ENCODE peak calls at places on chromosome 22, in eight cellular contexts. One of them, this sample, is unnamed.
A peak's percentile ranks its signal among the peaks of the same experiment; 100 is the strongest.

GRCh38 chr22:47030143-47030641 is 267.7 kb downstream of the TBC1D22A start:
- DNase-seq in DND-41: no peak
- DNase-seq in stomach: no peak
- DNase-seq in uterus: peak; percentile 74
- DNase-seq in kidney: no peak
- DNase-seq in adipocyte: no peak
- DNase-seq in naive thymus-derived CD4-positive, alpha-beta T cell: no peak
- DNase-seq in lower lobe of right lung: no peak
- DNase-seq in this sample: no peak

GRCh38 chr22:37242395-37242918 is 1.6 kb downstream of the RAC2 start:
- DNase-seq in DND-41: peak; percentile 93
- DNase-seq in stomach: peak; percentile 74
- DNase-seq in uterus: peak; percentile 32
- DNase-seq in kidney: peak; percentile 87
- DNase-seq in adipocyte: no peak
- DNase-seq in naive thymus-derived CD4-positive, alpha-beta T cell: peak; percentile 80
- DNase-seq in lower lobe of right lung: peak; percentile 89
- DNase-seq in this sample: peak; percentile 47

GRCh38 chr22:48717076-48717810 is 1110.4 kb downstream of the BRD1 start:
- DNase-seq in DND-41: no peak
- DNase-seq in stomach: no peak
- DNase-seq in uterus: no peak
- DNase-seq in kidney: peak; percentile 44
- DNase-seq in adipocyte: no peak
- DNase-seq in naive thymus-derived CD4-positive, alpha-beta T cell: no peak
- DNase-seq in lower lobe of right lung: no peak
- DNase-seq in this sample: no peak

GRCh38 chr22:17971711-17972110 is 52.6 kb downstream of the MICAL3 start:
- DNase-seq in DND-41: no peak
- DNase-seq in stomach: no peak
- DNase-seq in uterus: no peak
- DNase-seq in kidney: no peak
- DNase-seq in adipocyte: no peak
- DNase-seq in naive thymus-derived CD4-positive, alpha-beta T cell: no peak
- DNase-seq in lower lobe of right lung: no peak
- DNase-seq in this sample: no peak

GRCh38 chr22:22705328-22706100 is 61.1 kb downstream of the GGTLC2 start:
- DNase-seq in DND-41: no peak
- DNase-seq in stomach: no peak
- DNase-seq in uterus: no peak
- DNase-seq in kidney: no peak
- DNase-seq in adipocyte: no peak
- DNase-seq in naive thymus-derived CD4-positive, alpha-beta T cell: no peak
- DNase-seq in lower lobe of right lung: no peak
- DNase-seq in this sample: no peak

GRCh38 chr22:48118654-48119053 is 1356.2 kb downstream of the TBC1D22A start:
- DNase-seq in DND-41: no peak
- DNase-seq in stomach: no peak
- DNase-seq in uterus: no peak
- DNase-seq in kidney: no peak
- DNase-seq in adipocyte: no peak
- DNase-seq in naive thymus-derived CD4-positive, alpha-beta T cell: no peak
- DNase-seq in lower lobe of right lung: no peak
- DNase-seq in this sample: no peak

GRCh38 chr22:21681566-21682370 is 16.0 kb downstream of the PPIL2 start:
- DNase-seq in DND-41: no peak
- DNase-seq in stomach: no peak
- DNase-seq in uterus: no peak
- DNase-seq in kidney: no peak
- DNase-seq in adipocyte: no peak
- DNase-seq in naive thymus-derived CD4-positive, alpha-beta T cell: no peak
- DNase-seq in lower lobe of right lung: no peak
- DNase-seq in this sample: no peak

GRCh38 chr22:47194476-47195155 is 432.2 kb downstream of the TBC1D22A start:
- DNase-seq in DND-41: no peak
- DNase-seq in stomach: peak; percentile 7
- DNase-seq in uterus: no peak
- DNase-seq in kidney: peak; percentile 15
- DNase-seq in adipocyte: no peak
- DNase-seq in naive thymus-derived CD4-positive, alpha-beta T cell: no peak
- DNase-seq in lower lobe of right lung: peak; percentile 10
- DNase-seq in this sample: peak; percentile 11

GRCh38 chr22:48579035-48579914 is 1248.4 kb downstream of the BRD1 start:
- DNase-seq in DND-41: no peak
- DNase-seq in stomach: no peak
- DNase-seq in uterus: no peak
- DNase-seq in kidney: peak; percentile 48
- DNase-seq in adipocyte: no peak
- DNase-seq in naive thymus-derived CD4-positive, alpha-beta T cell: no peak
- DNase-seq in lower lobe of right lung: peak; percentile 43
- DNase-seq in this sample: no peak

GRCh38 chr22:32531955-32532818 is 57.6 kb downstream of the FBXO7 start:
- DNase-seq in DND-41: no peak
- DNase-seq in stomach: peak; percentile 56
- DNase-seq in uterus: peak; percentile 92
- DNase-seq in kidney: peak; percentile 97
- DNase-seq in adipocyte: peak; percentile 95
- DNase-seq in naive thymus-derived CD4-positive, alpha-beta T cell: no peak
- DNase-seq in lower lobe of right lung: peak; percentile 75
- DNase-seq in this sample: no peak

GRCh38 chr22:35624547-35624946 is 7.4 kb upstream of the MB start:
- DNase-seq in DND-41: no peak
- DNase-seq in stomach: no peak
- DNase-seq in uterus: no peak
- DNase-seq in kidney: no peak
- DNase-seq in adipocyte: no peak
- DNase-seq in naive thymus-derived CD4-positive, alpha-beta T cell: no peak
- DNase-seq in lower lobe of right lung: no peak
- DNase-seq in this sample: no peak

GRCh38 chr22:25566812-25567211 is 2.3 kb downstream of the GRK3 start:
- DNase-seq in DND-41: no peak
- DNase-seq in stomach: no peak
- DNase-seq in uterus: no peak
- DNase-seq in kidney: no peak
- DNase-seq in adipocyte: no peak
- DNase-seq in naive thymus-derived CD4-positive, alpha-beta T cell: no peak
- DNase-seq in lower lobe of right lung: no peak
- DNase-seq in this sample: no peak

GRCh38 chr22:35352214-35353111 is 28.4 kb upstream of the HMOX1 start:
- DNase-seq in DND-41: no peak
- DNase-seq in stomach: peak; percentile 57
- DNase-seq in uterus: peak; percentile 59
- DNase-seq in kidney: peak; percentile 92
- DNase-seq in adipocyte: no peak
- DNase-seq in naive thymus-derived CD4-positive, alpha-beta T cell: no peak
- DNase-seq in lower lobe of right lung: peak; percentile 92
- DNase-seq in this sample: peak; percentile 52

GRCh38 chr22:23278883-23279675 is 98.8 kb downstream of the BCR start:
- DNase-seq in DND-41: no peak
- DNase-seq in stomach: peak; percentile 92
- DNase-seq in uterus: peak; percentile 35
- DNase-seq in kidney: no peak
- DNase-seq in adipocyte: no peak
- DNase-seq in naive thymus-derived CD4-positive, alpha-beta T cell: no peak
- DNase-seq in lower lobe of right lung: peak; percentile 81
- DNase-seq in this sample: peak; percentile 80

GRCh38 chr22:37379716-37380115 is 47.6 kb downstream of the ELFN2 start:
- DNase-seq in DND-41: no peak
- DNase-seq in stomach: no peak
- DNase-seq in uterus: no peak
- DNase-seq in kidney: no peak
- DNase-seq in adipocyte: no peak
- DNase-seq in naive thymus-derived CD4-positive, alpha-beta T cell: no peak
- DNase-seq in lower lobe of right lung: no peak
- DNase-seq in this sample: no peak

GRCh38 chr22:49211176-49211575 is 616.5 kb downstream of the BRD1 start:
- DNase-seq in DND-41: no peak
- DNase-seq in stomach: no peak
- DNase-seq in uterus: no peak
- DNase-seq in kidney: peak; percentile 43
- DNase-seq in adipocyte: no peak
- DNase-seq in naive thymus-derived CD4-positive, alpha-beta T cell: no peak
- DNase-seq in lower lobe of right lung: peak; percentile 19
- DNase-seq in this sample: no peak

GRCh38 chr22:50687829-50688228 is 15.2 kb downstream of the SHANK3 start:
- DNase-seq in DND-41: no peak
- DNase-seq in stomach: peak; percentile 8
- DNase-seq in uterus: no peak
- DNase-seq in kidney: no peak
- DNase-seq in adipocyte: no peak
- DNase-seq in naive thymus-derived CD4-positive, alpha-beta T cell: no peak
- DNase-seq in lower lobe of right lung: no peak
- DNase-seq in this sample: no peak

GRCh38 chr22:47474895-47475294 is 712.4 kb downstream of the TBC1D22A start:
- DNase-seq in DND-41: no peak
- DNase-seq in stomach: no peak
- DNase-seq in uterus: no peak
- DNase-seq in kidney: no peak
- DNase-seq in adipocyte: no peak
- DNase-seq in naive thymus-derived CD4-positive, alpha-beta T cell: no peak
- DNase-seq in lower lobe of right lung: no peak
- DNase-seq in this sample: no peak

GRCh38 chr22:47854226-47854625 is 1091.8 kb downstream of the TBC1D22A start:
- DNase-seq in DND-41: no peak
- DNase-seq in stomach: no peak
- DNase-seq in uterus: no peak
- DNase-seq in kidney: no peak
- DNase-seq in adipocyte: no peak
- DNase-seq in naive thymus-derived CD4-positive, alpha-beta T cell: no peak
- DNase-seq in lower lobe of right lung: no peak
- DNase-seq in this sample: no peak

GRCh38 chr22:49825944-49826602 is 1.6 kb downstream of the BRD1 start:
- DNase-seq in DND-41: peak; percentile 58
- DNase-seq in stomach: peak; percentile 40
- DNase-seq in uterus: no peak
- DNase-seq in kidney: peak; percentile 79
- DNase-seq in adipocyte: peak; percentile 53
- DNase-seq in naive thymus-derived CD4-positive, alpha-beta T cell: peak; percentile 52
- DNase-seq in lower lobe of right lung: peak; percentile 50
- DNase-seq in this sample: no peak

GRCh38 chr22:49715450-49715849 is 112.2 kb downstream of the BRD1 start:
- DNase-seq in DND-41: no peak
- DNase-seq in stomach: no peak
- DNase-seq in uterus: no peak
- DNase-seq in kidney: no peak
- DNase-seq in adipocyte: no peak
- DNase-seq in naive thymus-derived CD4-positive, alpha-beta T cell: no peak
- DNase-seq in lower lobe of right lung: no peak
- DNase-seq in this sample: no peak

DNA sequence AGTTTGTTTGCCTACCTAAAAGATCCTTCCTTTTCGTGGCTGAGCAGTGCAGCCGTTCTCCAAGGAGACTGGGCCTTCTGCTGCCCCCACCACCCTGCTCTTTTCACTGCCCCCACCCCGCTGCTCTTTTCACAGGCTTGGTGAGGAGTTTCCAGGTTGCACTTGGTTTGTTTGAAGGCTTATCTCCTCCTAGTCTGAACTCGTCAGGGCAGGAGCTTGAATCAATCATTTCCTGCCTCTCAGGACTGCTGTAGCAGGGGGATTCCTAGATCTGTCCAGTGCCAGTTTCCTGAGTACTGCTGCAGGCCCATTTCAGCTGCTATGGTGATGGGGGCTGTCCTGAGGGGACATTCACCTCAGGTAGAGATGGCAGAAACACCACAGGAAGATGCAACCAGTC is 10.0 kb downstream of the MED15 start:
- DNase-seq in DND-41: no peak
- DNase-seq in stomach: no peak
- DNase-seq in uterus: no peak
- DNase-seq in kidney: peak; percentile 36
- DNase-seq in adipocyte: no peak
- DNase-seq in naive thymus-derived CD4-positive, alpha-beta T cell: no peak
- DNase-seq in lower lobe of right lung: no peak
- DNase-seq in this sample: no peak
- H3K36me3 ChIP-seq in DND-41: peaks cover 60% of the 10 kb centered on the region
- H3K36me3 ChIP-seq in stomach: peaks cover 20% of the 10 kb centered on the region
- H3K36me3 ChIP-seq in uterus: no peaks in the 10 kb centered on the region
- H3K36me3 ChIP-seq in kidney: peaks cover 3% of the 10 kb centered on the region
- H3K36me3 ChIP-seq in adipocyte: peaks cover 37% of the 10 kb centered on the region
- H3K36me3 ChIP-seq in naive thymus-derived CD4-positive, alpha-beta T cell: peaks cover 57% of the 10 kb centered on the region
- H3K36me3 ChIP-seq in lower lobe of right lung: peaks cover 44% of the 10 kb centered on the region
- H3K36me3 ChIP-seq in this sample: no peaks in the 10 kb centered on the region

DNA sequence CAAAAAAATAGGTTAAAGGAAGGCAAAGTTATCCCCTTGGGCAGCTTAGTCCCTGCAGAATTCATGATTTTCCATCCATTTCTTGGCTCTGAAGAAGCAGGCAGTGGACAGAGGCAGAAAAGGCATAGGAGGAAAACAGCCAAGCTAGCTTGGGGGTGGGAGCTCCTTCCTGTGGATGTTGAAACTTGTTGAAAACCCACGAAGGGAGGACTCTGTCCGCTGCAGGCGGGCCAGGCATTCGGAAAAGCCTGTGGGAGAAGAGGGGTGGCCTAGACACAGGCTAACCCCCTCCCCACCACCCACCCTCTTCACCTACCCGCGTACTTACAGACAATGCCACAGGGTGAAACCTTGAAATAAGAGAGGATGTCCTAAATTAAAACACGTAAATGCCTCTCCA is 72.1 kb downstream of the C22orf31 start:
- DNase-seq in DND-41: no peak
- DNase-seq in stomach: no peak
- DNase-seq in uterus: peak; percentile 78
- DNase-seq in kidney: peak; percentile 72
- DNase-seq in adipocyte: no peak
- DNase-seq in naive thymus-derived CD4-positive, alpha-beta T cell: no peak
- DNase-seq in lower lobe of right lung: no peak
- DNase-seq in this sample: no peak
- H3K36me3 ChIP-seq in DND-41: peaks cover 7% of the 10 kb centered on the region
- H3K36me3 ChIP-seq in stomach: peaks cover 6% of the 10 kb centered on the region
- H3K36me3 ChIP-seq in uterus: no peaks in the 10 kb centered on the region
- H3K36me3 ChIP-seq in kidney: no peaks in the 10 kb centered on the region
- H3K36me3 ChIP-seq in adipocyte: no peaks in the 10 kb centered on the region
- H3K36me3 ChIP-seq in naive thymus-derived CD4-positive, alpha-beta T cell: no peaks in the 10 kb centered on the region
- H3K36me3 ChIP-seq in lower lobe of right lung: peaks cover 8% of the 10 kb centered on the region
- H3K36me3 ChIP-seq in this sample: no peaks in the 10 kb centered on the region

DNA sequence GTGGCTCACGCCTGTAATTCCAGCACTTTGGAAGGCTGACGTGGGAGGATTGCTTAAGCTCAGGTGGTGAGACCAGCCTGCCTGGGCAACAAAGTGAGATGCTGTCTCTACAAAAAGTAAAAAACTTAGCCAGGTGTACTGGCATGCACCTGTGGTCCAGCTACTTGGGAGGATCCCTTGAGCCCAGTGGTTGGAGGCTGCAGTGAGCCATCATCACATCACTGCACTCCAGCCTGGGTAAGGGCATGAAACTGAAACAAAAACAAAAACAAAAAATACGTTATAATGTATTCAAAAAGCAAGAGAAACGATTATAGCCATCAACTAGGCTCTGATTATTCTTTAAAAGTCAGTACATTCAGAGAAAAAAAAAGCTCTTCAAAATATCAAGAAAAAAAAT is 62.5 kb downstream of the TCF20 start:
- DNase-seq in DND-41: no peak
- DNase-seq in stomach: no peak
- DNase-seq in uterus: no peak
- DNase-seq in kidney: no peak
- DNase-seq in adipocyte: no peak
- DNase-seq in naive thymus-derived CD4-positive, alpha-beta T cell: no peak
- DNase-seq in lower lobe of right lung: no peak
- DNase-seq in this sample: no peak
- H3K36me3 ChIP-seq in DND-41: peaks cover 81% of the 10 kb centered on the region
- H3K36me3 ChIP-seq in stomach: peaks cover 22% of the 10 kb centered on the region
- H3K36me3 ChIP-seq in uterus: no peaks in the 10 kb centered on the region
- H3K36me3 ChIP-seq in kidney: peaks cover 21% of the 10 kb centered on the region
- H3K36me3 ChIP-seq in adipocyte: peaks cover 34% of the 10 kb centered on the region
- H3K36me3 ChIP-seq in naive thymus-derived CD4-positive, alpha-beta T cell: peaks cover 39% of the 10 kb centered on the region
- H3K36me3 ChIP-seq in lower lobe of right lung: peaks cover 43% of the 10 kb centered on the region
- H3K36me3 ChIP-seq in this sample: no peaks in the 10 kb centered on the region

GRCh38 chr22:45785458-45785857 is 113.8 kb downstream of the ATXN10 start:
- DNase-seq in DND-41: no peak
- DNase-seq in stomach: no peak
- DNase-seq in uterus: no peak
- DNase-seq in kidney: no peak
- DNase-seq in adipocyte: peak; percentile 14
- DNase-seq in naive thymus-derived CD4-positive, alpha-beta T cell: no peak
- DNase-seq in lower lobe of right lung: no peak
- DNase-seq in this sample: no peak
- H3K36me3 ChIP-seq in DND-41: peaks cover 15% of the 10 kb centered on the region
- H3K36me3 ChIP-seq in stomach: no peaks in the 10 kb centered on the region
- H3K36me3 ChIP-seq in uterus: no peaks in the 10 kb centered on the region
- H3K36me3 ChIP-seq in kidney: no peaks in the 10 kb centered on the region
- H3K36me3 ChIP-seq in adipocyte: peaks cover 5% of the 10 kb centered on the region
- H3K36me3 ChIP-seq in naive thymus-derived CD4-positive, alpha-beta T cell: no peaks in the 10 kb centered on the region
- H3K36me3 ChIP-seq in lower lobe of right lung: no peaks in the 10 kb centered on the region
- H3K36me3 ChIP-seq in this sample: no peaks in the 10 kb centered on the region

This sample was measured in testis.